ENCODE peak calls at places on chromosomes 16 and 17, in seven cellular contexts. U, Z, L, R, C, A and W are unnamed samples.
A peak's percentile ranks its signal among the peaks of the same experiment; 100 is the strongest.

GRCh38 chr16:626787-627457 is 3.9 kb upstream of the WFIKKN1 start:
- DNase-seq in U (peak; percentile 97), Z (no peak), L (peak; percentile 98), R (no peak), C (no peak), A (peak; percentile 96), W (no peak)

GRCh38 chr17:27541326-27542023 is 85.2 kb downstream of the KSR1 start:
- DNase-seq in U (no peak), Z (no peak), L (no peak), R (no peak), C (no peak), A (no peak), W (no peak)

GRCh38 chr17:1920948-1921351 is 91.1 kb downstream of the RPA1 start:
- DNase-seq in U (no peak), Z (no peak), L (no peak), R (no peak), C (no peak), A (no peak), W (no peak)

GRCh38 chr16:89114159-89114981 is 20.7 kb downstream of the ACSF3 start:
- DNase-seq in U (peak; percentile 21), Z (no peak), L (peak; percentile 38), R (no peak), C (no peak), A (peak; percentile 10), W (no peak)

GRCh38 chr17:78324391-78325075 is 35.3 kb downstream of the SOCS3 start:
- DNase-seq in U (no peak), Z (no peak), L (peak; percentile 81), R (no peak), C (no peak), A (peak; percentile 96), W (peak; percentile 46)

GRCh38 chr17:69430488-69430887 is 16.0 kb downstream of the MAP2K6 start:
- DNase-seq in U (peak; percentile 98), Z (no peak), L (no peak), R (peak; percentile 3), C (no peak), A (peak; percentile 38), W (no peak)

GRCh38 chr16:8882041-8882617 is at the start of gene LITAFD:
- DNase-seq in U (no peak), Z (no peak), L (no peak), R (no peak), C (no peak), A (no peak), W (no peak)

GRCh38 chr17:50887705-50888245 is 21.6 kb upstream of the TOB1 start:
- DNase-seq in U (no peak), Z (no peak), L (no peak), R (no peak), C (no peak), A (no peak), W (no peak)

GRCh38 chr17:45341389-45342158 is 24.8 kb upstream of the MAP3K14 start:
- DNase-seq in U (peak; percentile 59), Z (no peak), L (peak; percentile 88), R (no peak), C (no peak), A (peak; percentile 96), W (peak; percentile 30)

GRCh38 chr17:81804559-81805399 is 829 bp downstream of the GCGR start:
- DNase-seq in U (no peak), Z (no peak), L (no peak), R (no peak), C (no peak), A (no peak), W (no peak)

GRCh38 chr17:80704381-80704819 is 159.8 kb downstream of the RPTOR start:
- DNase-seq in U (peak; percentile 15), Z (no peak), L (no peak), R (no peak), C (no peak), A (peak; percentile 34), W (no peak)

GRCh38 chr17:7841309-7841621 is 7.2 kb downstream of the KDM6B start:
- DNase-seq in U (no peak), Z (no peak), L (no peak), R (no peak), C (no peak), A (no peak), W (no peak)

GRCh38 chr17:77869665-77870132 is 88.8 kb upstream of the TNRC6C start:
- DNase-seq in U (no peak), Z (no peak), L (no peak), R (no peak), C (no peak), A (no peak), W (no peak)

GRCh38 chr16:56625943-56626654 is 518 bp downstream of the MT1E start:
- DNase-seq in U (peak; percentile 31), Z (no peak), L (peak; percentile 70), R (no peak), C (no peak), A (peak; percentile 88), W (no peak)

GRCh38 chr17:42519546-42520444 is 16.2 kb upstream of the NAGLU start:
- DNase-seq in U (peak; percentile 83), Z (no peak), L (peak; percentile 93), R (no peak), C (no peak), A (peak; percentile 99), W (peak; percentile 11)

GRCh38 chr16:74603848-74604247 is 3.1 kb downstream of the GLG1 start:
- DNase-seq in U (no peak), Z (no peak), L (no peak), R (no peak), C (no peak), A (peak; percentile 40), W (no peak)

GRCh38 chr17:21271767-21272166 is 12.7 kb upstream of the MAP2K3 start:
- DNase-seq in U (no peak), Z (no peak), L (no peak), R (no peak), C (no peak), A (no peak), W (no peak)

GRCh38 chr16:81816351-81816750 is 37.3 kb downstream of the PLCG2 start:
- DNase-seq in U (no peak), Z (no peak), L (no peak), R (no peak), C (no peak), A (no peak), W (no peak)

GRCh38 chr17:6669479-6670212 is 18.1 kb downstream of the C17orf100 start:
- DNase-seq in U (peak; percentile 99), Z (no peak), L (no peak), R (no peak), C (no peak), A (no peak), W (no peak)

GRCh38 chr17:76255801-76256429 is 9.2 kb upstream of the UBALD2 start:
- DNase-seq in U (no peak), Z (no peak), L (no peak), R (no peak), C (no peak), A (no peak), W (no peak)

GRCh38 chr16:46745594-46745993 is 2.5 kb downstream of the MYLK3 start:
- DNase-seq in U (no peak), Z (no peak), L (no peak), R (no peak), C (no peak), A (no peak), W (no peak)

GRCh38 chr17:49708515-49709161 is 874 bp upstream of the SLC35B1 start:
- DNase-seq in U (peak; percentile 74), Z (no peak), L (no peak), R (no peak), C (no peak), A (no peak), W (no peak)

GRCh38 chr17:78748048-78748729 is 33.9 kb downstream of the CYTH1 start:
- DNase-seq in U (peak; percentile 64), Z (no peak), L (no peak), R (peak; percentile 72), C (no peak), A (no peak), W (no peak)

GRCh38 chr17:59719526-59719925 is 12.1 kb downstream of the VMP1 start:
- DNase-seq in U (no peak), Z (no peak), L (no peak), R (no peak), C (no peak), A (no peak), W (no peak)

GRCh38 chr17:82388223-82388921 is 16.8 kb downstream of the UTS2R start:
- DNase-seq in U (no peak), Z (no peak), L (peak; percentile 49), R (no peak), C (no peak), A (no peak), W (no peak)

GRCh38 chr17:72556944-72557826 is 436.4 kb downstream of the SOX9 start:
- DNase-seq in U (peak; percentile 80), Z (peak; percentile 10), L (peak; percentile 81), R (peak; percentile 67), C (peak; percentile 51), A (peak; percentile 71), W (peak; percentile 79)

GRCh38 chr16:30526137-30526822 is at the start of gene ZNF768:
- DNase-seq in U (no peak), Z (no peak), L (peak; percentile 61), R (peak; percentile 52), C (peak; percentile 79), A (no peak), W (peak; percentile 23)

GRCh38 chr16:16062023-16062932 is 112.9 kb downstream of the ABCC1 start:
- DNase-seq in U (no peak), Z (no peak), L (peak; percentile 38), R (no peak), C (no peak), A (peak; percentile 52), W (no peak)

GRCh38 chr17:46045639-46046038 is 46.6 kb downstream of the STH start:
- DNase-seq in U (peak; percentile 50), Z (no peak), L (no peak), R (no peak), C (no peak), A (peak; percentile 24), W (no peak)

GRCh38 chr17:17110520-17110919 is 68.3 kb downstream of the MPRIP start:
- DNase-seq in U (no peak), Z (no peak), L (no peak), R (no peak), C (no peak), A (no peak), W (no peak)

GRCh38 chr17:29847118-29847517 is 82.9 kb downstream of the SSH2 start:
- DNase-seq in U (no peak), Z (no peak), L (no peak), R (no peak), C (no peak), A (no peak), W (no peak)

GRCh38 chr16:28321700-28322411 is 29.5 kb downstream of the SBK1 start:
- DNase-seq in U (peak; percentile 43), Z (no peak), L (peak; percentile 61), R (peak; percentile 51), C (no peak), A (peak; percentile 29), W (peak; percentile 66)

GRCh38 chr16:82992826-82993225 is 366.1 kb downstream of the CDH13 start:
- DNase-seq in U (no peak), Z (no peak), L (no peak), R (no peak), C (no peak), A (no peak), W (no peak)